ENCODE peak calls at places on chromosomes 12 and 14, in four cellular contexts. L, E, W and M are unnamed samples.

GRCh38 chr14:56211124-56211523 is 92.9 kb downstream of the PELI2 start:
- DNase-seq in L (no peak), E (no peak), W (no peak), M (no peak)

GRCh38 chr12:111193511-111193910 is 175.4 kb downstream of the PHETA1 start:
- DNase-seq in L (no peak), E (no peak), W (no peak), M (no peak)

GRCh38 chr14:75725481-75725880 is 64.4 kb downstream of the TTLL5 start:
- DNase-seq in L (peak; percentile 55), E (no peak), W (no peak), M (no peak)

GRCh38 chr12:7304456-7304855 is 584 bp downstream of the ACSM4 start:
- DNase-seq in L (no peak), E (no peak), W (no peak), M (peak; percentile 2)

GRCh38 chr12:66779466-66779865 is 100.6 kb upstream of the GRIP1 start:
- DNase-seq in L (no peak), E (no peak), W (no peak), M (no peak)

GRCh38 chr12:2282321-2282720 is 229.5 kb downstream of the CACNA1C start:
- DNase-seq in L (no peak), E (no peak), W (no peak), M (no peak)

GRCh38 chr14:87613856-87614255 is 379.1 kb downstream of the GALC start:
- DNase-seq in L (no peak), E (no peak), W (no peak), M (no peak)

GRCh38 chr14:63269561-63270225 is 49.0 kb downstream of the GPHB5 start:
- DNase-seq in L (no peak), E (no peak), W (no peak), M (no peak)

GRCh38 chr14:23115492-23115850 is 3.6 kb downstream of the CEBPE start:
- DNase-seq in L (no peak), E (no peak), W (no peak), M (no peak)

GRCh38 chr12:64746663-64747062 is 12.5 kb downstream of the GNS start:
- DNase-seq in L (no peak), E (no peak), W (no peak), M (peak; percentile 35)

GRCh38 chr12:123344086-123344485 is 20.6 kb downstream of the SBNO1 start:
- DNase-seq in L (no peak), E (no peak), W (no peak), M (no peak)

GRCh38 chr12:123223241-123223668 is 9.7 kb downstream of the MPHOSPH9 start:
- DNase-seq in L (no peak), E (no peak), W (no peak), M (no peak)

GRCh38 chr14:69671365-69672050 is 60.1 kb downstream of the SUSD6 start:
- DNase-seq in L (no peak), E (no peak), W (no peak), M (no peak)

GRCh38 chr14:58922211-58922940 is 266.1 kb upstream of the DAAM1 start:
- DNase-seq in L (no peak), E (no peak), W (no peak), M (no peak)

GRCh38 chr14:64737391-64738305 is 33.4 kb downstream of the PLEKHG3 start:
- DNase-seq in L (no peak), E (no peak), W (no peak), M (no peak)

GRCh38 chr12:40752011-40752410 is 59.8 kb downstream of the CNTN1 start:
- DNase-seq in L (no peak), E (no peak), W (no peak), M (no peak)

GRCh38 chr12:43812926-43813325 is 6.8 kb upstream of the TWF1 start:
- DNase-seq in L (no peak), E (no peak), W (no peak), M (no peak)

GRCh38 chr12:52975820-52976573 is 27.1 kb downstream of the KRT18 start:
- DNase-seq in L (no peak), E (peak; percentile 73), W (peak; percentile 34), M (no peak)

GRCh38 chr14:45249847-45250575 is 3.0 kb downstream of the MIS18BP1 start:
- DNase-seq in L (no peak), E (no peak), W (no peak), M (peak; percentile 71)

GRCh38 chr14:104397956-104398355 is 181.6 kb upstream of the C14orf180 start:
- DNase-seq in L (no peak), E (no peak), W (no peak), M (no peak)

GRCh38 chr14:97177016-97177415 is 379.8 kb downstream of the VRK1 start:
- DNase-seq in L (no peak), E (peak; percentile 69), W (no peak), M (no peak)

GRCh38 chr12:14910090-14910915 is 24.6 kb upstream of the MGP start:
- DNase-seq in L (no peak), E (peak; percentile 55), W (no peak), M (peak; percentile 65)

GRCh38 chr14:75282166-75282547 is 3.5 kb downstream of the FOS start:
- DNase-seq in L (no peak), E (no peak), W (no peak), M (peak; percentile 74)

GRCh38 chr14:44428239-44428924 is 78.7 kb downstream of the FSCB start:
- DNase-seq in L (no peak), E (no peak), W (no peak), M (no peak)

GRCh38 chr14:30194769-30195168 is 267.1 kb upstream of the PRKD1 start:
- DNase-seq in L (peak; percentile 29), E (no peak), W (no peak), M (peak; percentile 93)

GRCh38 chr12:2664721-2665577 is 129.8 kb upstream of the FKBP4 start:
- DNase-seq in L (no peak), E (no peak), W (no peak), M (no peak)

GRCh38 chr12:128830505-128830893 is 6.7 kb upstream of the SLC15A4 start:
- DNase-seq in L (no peak), E (no peak), W (no peak), M (no peak)

GRCh38 chr12:42958271-42958674 is 368.7 kb upstream of the PRICKLE1 start:
- DNase-seq in L (peak; percentile 65), E (no peak), W (no peak), M (peak; percentile 55)

GRCh38 chr12:28568709-28569108 is 378.5 kb downstream of the CCDC91 start:
- DNase-seq in L (no peak), E (no peak), W (no peak), M (no peak)

GRCh38 chr12:50786498-50787231 is 22.8 kb downstream of the ATF1 start:
- DNase-seq in L (peak; percentile 77), E (peak; percentile 94), W (no peak), M (peak; percentile 91)
- H3K4me3 ChIP-seq in L (no peak overlapping the region), E (peak overlapping the region; percentile 15), W (no peak overlapping the region), M (no peak overlapping the region)

DNA sequence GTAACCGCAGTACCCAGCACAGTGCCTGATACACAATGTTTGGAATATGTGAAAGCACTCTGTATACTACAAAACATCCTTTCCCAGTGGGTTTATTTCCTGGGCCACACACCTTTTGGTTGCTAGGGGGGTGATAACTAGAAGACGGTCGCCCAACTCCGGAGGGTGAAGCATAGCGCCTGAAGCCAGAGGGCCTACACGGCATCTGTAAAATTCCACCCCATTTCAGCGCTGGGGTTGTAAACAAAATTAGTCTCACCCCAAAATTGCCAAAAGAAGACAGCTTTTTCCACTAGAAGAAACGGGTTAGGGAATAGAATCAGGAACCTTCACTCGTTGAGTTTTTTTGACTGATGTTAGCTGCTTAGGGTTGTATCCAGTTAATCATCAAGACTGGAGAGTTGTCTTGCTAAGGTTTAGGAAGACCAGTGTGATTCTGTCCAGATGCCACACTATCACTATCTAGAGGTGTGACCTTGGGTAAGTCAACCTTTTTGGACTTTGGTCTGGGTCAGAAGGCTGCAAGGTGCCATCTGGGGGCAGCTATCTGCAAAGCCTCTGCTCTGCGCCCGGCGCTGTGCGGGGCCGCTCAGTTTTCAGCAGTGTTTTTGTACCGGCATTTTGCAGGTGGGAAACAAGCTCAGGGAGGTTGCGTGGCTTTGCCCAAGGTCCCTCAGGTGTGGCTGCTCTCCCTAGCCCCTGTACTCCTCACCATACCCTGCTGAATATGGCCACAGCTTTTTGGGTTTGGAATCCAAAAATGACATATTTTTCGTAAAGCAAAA is 1.3 kb downstream of the ZNF839 start:
- DNase-seq in L (no peak), E (no peak), W (no peak), M (no peak)
- H3K4me3 ChIP-seq in L (peak overlapping the region; percentile 64), E (peak overlapping the region; percentile 96), W (peak overlapping the region; percentile 76), M (peak overlapping the region; percentile 82)

GRCh38 chr12:108801736-108802665 is 55.4 kb downstream of the SSH1 start:
- DNase-seq in L (peak; percentile 24), E (no peak), W (no peak), M (peak; percentile 88)
- H3K4me3 ChIP-seq in L (no peak overlapping the region), E (no peak overlapping the region), W (no peak overlapping the region), M (no peak overlapping the region)

GRCh38 chr12:131266591-131267467 is 313.1 kb downstream of the ADGRD1 start:
- DNase-seq in L (no peak), E (no peak), W (no peak), M (no peak)
- H3K4me3 ChIP-seq in L (no peak overlapping the region), E (no peak overlapping the region), W (no peak overlapping the region), M (no peak overlapping the region)

DNA sequence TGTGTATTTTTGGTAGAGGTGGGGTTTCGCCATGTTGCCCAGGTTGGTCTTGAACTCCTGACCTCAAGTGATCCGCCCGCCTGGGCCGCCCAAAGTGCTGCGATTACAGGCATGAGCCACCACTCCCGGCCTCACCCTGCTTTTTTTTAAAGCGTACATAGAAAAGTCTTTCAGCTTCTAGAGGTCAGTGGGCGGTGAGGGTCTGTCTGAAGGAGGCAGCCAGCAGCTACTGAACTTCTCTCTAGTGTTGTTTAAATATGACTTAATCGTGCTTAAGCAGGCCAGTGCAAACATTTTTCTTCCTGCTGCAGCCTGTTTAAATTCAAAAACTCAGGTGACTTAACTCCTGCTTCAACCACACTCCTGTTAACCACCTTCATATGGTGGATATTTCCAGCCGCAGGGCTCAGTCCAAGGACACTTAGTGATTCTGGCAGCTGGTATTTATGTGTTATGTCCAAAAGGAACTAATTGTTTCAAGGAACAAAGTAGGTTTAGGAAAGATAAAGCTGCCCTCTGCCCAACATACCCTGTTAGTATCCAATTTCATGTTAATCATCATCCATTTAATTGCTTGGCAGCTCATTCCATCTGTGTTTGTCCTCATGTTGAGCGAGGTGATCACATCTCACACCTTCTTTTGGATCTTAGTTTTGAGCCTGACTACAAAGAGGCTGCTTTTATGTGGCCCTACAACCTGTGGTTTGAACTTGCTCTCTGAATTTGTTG is 2.0 kb downstream of the PRKAB1 start:
- DNase-seq in L (no peak), E (no peak), W (no peak), M (no peak)
- H3K4me3 ChIP-seq in L (no peak overlapping the region), E (no peak overlapping the region), W (no peak overlapping the region), M (no peak overlapping the region)

DNA sequence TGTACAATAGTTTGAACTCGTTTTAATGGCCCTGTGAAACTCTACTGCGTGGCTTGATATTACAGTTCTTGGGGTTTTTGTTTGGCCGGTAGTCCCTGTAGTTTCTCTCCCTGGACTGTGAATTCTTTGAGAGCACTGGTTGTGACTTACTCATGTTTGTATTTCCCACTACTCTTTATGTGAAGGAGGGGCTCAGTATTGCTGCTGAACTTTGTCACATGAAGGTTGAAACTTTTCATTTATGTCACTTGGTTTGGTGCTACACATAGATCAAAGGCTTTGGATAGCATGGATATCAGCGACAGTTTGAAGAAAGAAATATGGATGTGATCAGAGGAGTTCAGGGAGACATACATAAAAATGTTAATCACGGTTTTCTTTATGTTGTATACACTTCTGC is 1.5 kb upstream of the POU6F1 start:
- DNase-seq in L (no peak), E (no peak), W (no peak), M (no peak)
- H3K4me3 ChIP-seq in L (peak overlapping the region; percentile 69), E (no peak overlapping the region), W (no peak overlapping the region), M (no peak overlapping the region)

DNA sequence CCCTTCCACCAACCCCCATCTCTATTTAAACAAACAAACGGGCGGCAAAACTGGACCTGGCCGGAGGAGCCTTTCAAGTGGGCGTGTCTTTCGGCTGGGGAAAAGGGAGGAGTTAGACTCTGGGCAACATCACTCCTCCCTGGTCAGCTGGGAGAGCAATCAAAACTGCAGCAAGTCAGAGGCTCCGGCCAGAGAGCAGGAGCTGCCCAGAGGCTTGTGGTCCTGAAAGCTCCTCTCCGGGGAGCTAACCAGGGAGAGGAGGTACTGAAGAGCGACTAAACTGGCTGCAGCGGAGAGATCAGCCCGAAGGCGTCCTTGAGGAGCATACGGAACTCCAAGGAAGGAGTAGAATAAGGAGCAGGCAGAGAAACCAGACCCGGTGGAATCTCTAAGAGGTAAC is at the start of gene NEUROD4:
- DNase-seq in L (peak; percentile 57), E (peak; percentile 12), W (no peak), M (peak; percentile 64)
- H3K4me3 ChIP-seq in L (no peak within 1 kb of the TSS), E (no peak within 1 kb of the TSS), W (no peak within 1 kb of the TSS), M (no peak within 1 kb of the TSS)